ENCODE peak calls at places on chromosomes 5 and 9, in eight cellular contexts. L is AG04450; S is cardiac muscle cell; B is NCI-H1417; K is M059J; D is left ventricle myocardium superior; X is tibial artery; T is activated CD8-positive, alpha-beta T cell treated with anti-CD3 and anti-CD28 coated beads, Interleukin-2, amount 10 ng/mL, durations not matched to agents 7 days and 5 days. I is an unnamed sample.

GRCh38 chr9:706073-706472 is 135.4 kb upstream of the DMRT1 start:
- DNase-seq in L (no peak), S (no peak), B (no peak), K (no peak), D (no peak), X (no peak), T (no peak), I (no peak)

GRCh38 chr5:22238047-22238446 is 615.1 kb downstream of the CDH12 start:
- DNase-seq in L (no peak), S (no peak), B (no peak), K (no peak), D (no peak), X (no peak), T (no peak), I (no peak)

GRCh38 chr5:1066676-1067075 is 45.2 kb downstream of the SLC12A7 start:
- DNase-seq in L (no peak), S (no peak), B (no peak), K (no peak), D (no peak), X (no peak), T (no peak), I (no peak)

GRCh38 chr5:139711067-139711851 is 63.1 kb downstream of the CXXC5 start:
- DNase-seq in L (no peak), S (peak), B (peak), K (peak), D (peak), X (peak), T (peak), I (peak)

GRCh38 chr9:37029776-37030590 is 4.1 kb downstream of the PAX5 start:
- DNase-seq in L (no peak), S (no peak), B (no peak), K (no peak), D (no peak), X (no peak), T (no peak), I (no peak)

GRCh38 chr5:59999056-59999455 is 105.5 kb upstream of the PDE4D start:
- DNase-seq in L (no peak), S (peak), B (no peak), K (peak), D (no peak), X (no peak), T (no peak), I (no peak)

GRCh38 chr5:112227911-112228631 is 191.0 kb downstream of the EPB41L4A start:
- DNase-seq in L (no peak), S (peak), B (peak), K (no peak), D (no peak), X (no peak), T (no peak), I (no peak)

GRCh38 chr5:131496400-131496713 is 138.7 kb downstream of the RAPGEF6 start:
- DNase-seq in L (no peak), S (no peak), B (no peak), K (no peak), D (no peak), X (no peak), T (no peak), I (no peak)